ENCODE peak calls at places on chromosomes 6 and 20, in ten cellular contexts. C is occipital lobe; V is H9; X is mucosa of descending colon; A is NCI-H1105 treated with DMSO at 0.1 percent for 48 hours; H is stimulated activated CD4-positive, alpha-beta T cell treated with anti-CD3 and anti-CD28 coated beads, Interleukin-1b, Interleukin-23, amount 100 ng/mL, for 24 hours; K is memory B cell; B is HFF-Myc; L is A549; R is HEK293T. F is an unnamed sample.

GRCh38 chr6:50849781-50850180 is 31.1 kb downstream of the TFAP2B start:
- DNase-seq in C (no peak), V (peak), X (no peak), A (peak), H (no peak), K (no peak), B (no peak), L (no peak), R (no peak), F (no peak)

GRCh38 chr20:14055127-14055742 is 59.9 kb downstream of the MACROD2 start:
- DNase-seq in C (no peak), V (no peak), X (peak), A (peak), H (no peak), K (peak), B (peak), L (peak), R (peak), F (no peak)

GRCh38 chr6:168711666-168712300 is 270.8 kb downstream of the SMOC2 start:
- DNase-seq in C (no peak), V (no peak), X (no peak), A (no peak), H (no peak), K (no peak), B (no peak), L (no peak), R (no peak), F (no peak)

GRCh38 chr6:2385584-2385983 is 140.2 kb upstream of the GMDS start:
- DNase-seq in C (no peak), V (no peak), X (no peak), A (no peak), H (no peak), K (no peak), B (no peak), L (no peak), R (no peak), F (no peak)

GRCh38 chr6:167795874-167796667 is 30.6 kb upstream of the AFDN start:
- DNase-seq in C (no peak), V (peak), X (peak), A (no peak), H (no peak), K (no peak), B (no peak), L (no peak), R (no peak), F (peak)

GRCh38 chr20:62820208-62820961 is 3.5 kb downstream of the COL9A3 start:
- DNase-seq in C (no peak), V (no peak), X (no peak), A (no peak), H (no peak), K (no peak), B (no peak), L (no peak), R (no peak), F (no peak)

GRCh38 chr20:46022411-46023147 is 6.4 kb upstream of the SLC12A5 start:
- DNase-seq in C (peak), V (peak), X (peak), A (peak), H (peak), K (peak), B (no peak), L (peak), R (peak), F (peak)

GRCh38 chr6:33197431-33198048 is 2.9 kb downstream of the RXRB start:
- DNase-seq in C (no peak), V (peak), X (peak), A (peak), H (no peak), K (peak), B (no peak), L (peak), R (peak), F (no peak)

GRCh38 chr6:396126-396520 is 4.6 kb downstream of the IRF4 start:
- DNase-seq in C (no peak), V (no peak), X (no peak), A (no peak), H (no peak), K (no peak), B (no peak), L (no peak), R (no peak), F (no peak)

GRCh38 chr6:117110737-117111136 is 154.6 kb upstream of the VGLL2 start:
- DNase-seq in C (no peak), V (no peak), X (no peak), A (no peak), H (no peak), K (no peak), B (no peak), L (no peak), R (no peak), F (no peak)

GRCh38 chr6:138480279-138480949 is 18.9 kb downstream of the NHSL1 start:
- DNase-seq in C (no peak), V (no peak), X (no peak), A (no peak), H (no peak), K (no peak), B (no peak), L (no peak), R (no peak), F (no peak)

GRCh38 chr20:24303393-24303792 is 166.0 kb upstream of the SYNDIG1 start:
- DNase-seq in C (no peak), V (no peak), X (peak), A (no peak), H (no peak), K (no peak), B (no peak), L (peak), R (no peak), F (no peak)

GRCh38 chr6:135738646-135739045 is 112.9 kb upstream of the PDE7B start:
- DNase-seq in C (no peak), V (no peak), X (no peak), A (no peak), H (no peak), K (no peak), B (no peak), L (no peak), R (no peak), F (no peak)

GRCh38 chr20:45919536-45919933 is 7.6 kb upstream of the PLTP start:
- DNase-seq in C (no peak), V (no peak), X (peak), A (no peak), H (no peak), K (no peak), B (no peak), L (no peak), R (no peak), F (no peak)

GRCh38 chr6:42131531-42131930 is 10.9 kb downstream of the C6orf132 start:
- DNase-seq in C (no peak), V (no peak), X (no peak), A (no peak), H (no peak), K (no peak), B (no peak), L (no peak), R (no peak), F (no peak)

GRCh38 chr20:36908603-36909002 is 32.7 kb downstream of the TLDC2 start:
- DNase-seq in C (no peak), V (no peak), X (no peak), A (no peak), H (no peak), K (no peak), B (no peak), L (no peak), R (no peak), F (no peak)

GRCh38 chr20:37526839-37527637 is 638 bp downstream of the BLCAP start:
- DNase-seq in C (no peak), V (no peak), X (peak), A (no peak), H (no peak), K (no peak), B (no peak), L (peak), R (no peak), F (peak)

GRCh38 chr6:39790772-39791171 is 1.4 kb upstream of the DAAM2 start:
- DNase-seq in C (no peak), V (no peak), X (no peak), A (no peak), H (no peak), K (no peak), B (no peak), L (no peak), R (no peak), F (no peak)

GRCh38 chr6:57162516-57162915 is 9.6 kb upstream of the BAG2 start:
- DNase-seq in C (no peak), V (no peak), X (no peak), A (no peak), H (no peak), K (no peak), B (no peak), L (no peak), R (no peak), F (no peak)

GRCh38 chr6:138289739-138290138 is 71.4 kb upstream of the PBOV1 start:
- DNase-seq in C (no peak), V (peak), X (peak), A (peak), H (no peak), K (no peak), B (no peak), L (peak), R (peak), F (peak)

GRCh38 chr6:117128052-117128451 is 137.3 kb upstream of the VGLL2 start:
- DNase-seq in C (no peak), V (no peak), X (no peak), A (no peak), H (no peak), K (no peak), B (no peak), L (no peak), R (no peak), F (no peak)

GRCh38 chr6:118709859-118710350 is 58.5 kb upstream of the CEP85L start:
- DNase-seq in C (peak), V (no peak), X (peak), A (no peak), H (peak), K (peak), B (peak), L (peak), R (no peak), F (no peak)

GRCh38 chr6:142521791-142522190 is 220.0 kb downstream of the ADGRG6 start:
- DNase-seq in C (no peak), V (no peak), X (no peak), A (no peak), H (no peak), K (no peak), B (no peak), L (no peak), R (no peak), F (no peak)

GRCh38 chr6:169409742-169410312 is 156.2 kb upstream of the THBS2 start:
- DNase-seq in C (no peak), V (no peak), X (no peak), A (no peak), H (no peak), K (no peak), B (no peak), L (peak), R (no peak), F (no peak)

GRCh38 chr20:57698191-57698866 is 11.5 kb downstream of the PMEPA1 start:
- DNase-seq in C (no peak), V (no peak), X (peak), A (no peak), H (peak), K (no peak), B (peak), L (peak), R (no peak), F (peak)

GRCh38 chr6:153553627-153554026 is 422.5 kb upstream of the RGS17 start:
- DNase-seq in C (no peak), V (peak), X (no peak), A (peak), H (no peak), K (no peak), B (no peak), L (peak), R (peak), F (peak)

GRCh38 chr20:40882173-40882572 is 146.4 kb upstream of the TOP1 start:
- DNase-seq in C (no peak), V (no peak), X (no peak), A (no peak), H (no peak), K (no peak), B (no peak), L (no peak), R (no peak), F (no peak)

GRCh38 chr6:158008894-158009891 is 27.5 kb downstream of the SYNJ2 start:
- DNase-seq in C (peak), V (no peak), X (no peak), A (no peak), H (no peak), K (no peak), B (peak), L (no peak), R (no peak), F (no peak)

GRCh38 chr6:81808834-81809598 is 56.5 kb upstream of the TENT5A start:
- DNase-seq in C (no peak), V (no peak), X (no peak), A (peak), H (no peak), K (no peak), B (no peak), L (no peak), R (no peak), F (no peak)

GRCh38 chr6:127342296-127342945 is 988 bp downstream of the ECHDC1 start:
- DNase-seq in C (no peak), V (peak), X (peak), A (peak), H (no peak), K (no peak), B (no peak), L (peak), R (peak), F (peak)

GRCh38 chr6:7171119-7171518 is 63.4 kb downstream of the RREB1 start:
- DNase-seq in C (no peak), V (no peak), X (peak), A (no peak), H (no peak), K (no peak), B (no peak), L (no peak), R (no peak), F (no peak)